ENCODE peak calls at places on chromosomes 6 and 20, in six cellular contexts. D, B, K, C, Q and A are unnamed samples.
A peak's percentile ranks its signal among the peaks of the same experiment; 100 is the strongest.

GRCh38 chr20:58850693-58851174 is at the start of gene GNAS-AS1:
- DNase-seq in D (peak; percentile 83), B (peak; percentile 81), K (no peak), C (peak; percentile 67), Q (peak; percentile 53), A (peak; percentile 40)

GRCh38 chr6:139637766-139638165 is 263.3 kb upstream of the CITED2 start:
- DNase-seq in D (no peak), B (no peak), K (no peak), C (no peak), Q (no peak), A (no peak)

GRCh38 chr6:122789862-122790739 is 1.0 kb downstream of the SMPDL3A start:
- DNase-seq in D (peak; percentile 26), B (no peak), K (peak; percentile 6), C (no peak), Q (peak; percentile 11), A (peak; percentile 38)

GRCh38 chr6:14217728-14218637 is 100.4 kb downstream of the CD83 start:
- DNase-seq in D (no peak), B (no peak), K (no peak), C (no peak), Q (no peak), A (no peak)

GRCh38 chr20:5061209-5061608 is 58.5 kb downstream of the PCNA start:
- DNase-seq in D (no peak), B (no peak), K (peak; percentile 26), C (no peak), Q (no peak), A (no peak)

GRCh38 chr6:46862381-46862780 is 59.4 kb downstream of the ADGRF5 start:
- DNase-seq in D (no peak), B (no peak), K (no peak), C (no peak), Q (no peak), A (no peak)

GRCh38 chr6:138044458-138044857 is 62.8 kb downstream of the PERP start:
- DNase-seq in D (no peak), B (no peak), K (no peak), C (no peak), Q (no peak), A (no peak)

GRCh38 chr6:12163149-12163548 is 127.0 kb upstream of the EDN1 start:
- DNase-seq in D (no peak), B (no peak), K (no peak), C (no peak), Q (no peak), A (no peak)

GRCh38 chr6:112502348-112503130 is 155.4 kb downstream of the RFPL4B start:
- DNase-seq in D (no peak), B (peak; percentile 17), K (peak; percentile 34), C (no peak), Q (no peak), A (no peak)

GRCh38 chr6:46184114-46184513 is 13.3 kb upstream of the ENPP5 start:
- DNase-seq in D (peak; percentile 46), B (no peak), K (peak; percentile 84), C (peak; percentile 76), Q (peak; percentile 39), A (peak; percentile 49)

GRCh38 chr20:50876816-50877215 is 54.4 kb downstream of the ADNP start:
- DNase-seq in D (no peak), B (no peak), K (no peak), C (no peak), Q (no peak), A (no peak)

GRCh38 chr6:143064996-143065683 is 4.5 kb downstream of the AIG1 start:
- DNase-seq in D (no peak), B (no peak), K (no peak), C (no peak), Q (no peak), A (no peak)

GRCh38 chr6:36600564-36601146 is 6.5 kb downstream of the SRSF3 start:
- DNase-seq in D (no peak), B (no peak), K (no peak), C (no peak), Q (no peak), A (no peak)

GRCh38 chr6:34514593-34515472 is 41.3 kb downstream of the SPDEF start:
- DNase-seq in D (peak; percentile 48), B (no peak), K (no peak), C (peak; percentile 44), Q (peak; percentile 9), A (no peak)

GRCh38 chr20:8855315-8855714 is 213.6 kb upstream of the PLCB4 start:
- DNase-seq in D (peak; percentile 13), B (no peak), K (no peak), C (no peak), Q (no peak), A (no peak)

GRCh38 chr6:141174932-141175331 is 957.8 kb upstream of the GJE1 start:
- DNase-seq in D (no peak), B (no peak), K (no peak), C (no peak), Q (no peak), A (no peak)

GRCh38 chr6:4371207-4371921 is 236.0 kb upstream of the ECI2 start:
- DNase-seq in D (no peak), B (no peak), K (peak; percentile 18), C (no peak), Q (no peak), A (peak; percentile 94)

GRCh38 chr6:2999005-2999620 is 581 bp upstream of the NQO2 start:
- DNase-seq in D (peak; percentile 79), B (no peak), K (no peak), C (no peak), Q (no peak), A (peak; percentile 95)

GRCh38 chr6:64973142-64973541 is 733.9 kb downstream of the EYS start:
- DNase-seq in D (no peak), B (no peak), K (no peak), C (no peak), Q (no peak), A (no peak)

GRCh38 chr6:120262354-120262753 is 912.8 kb upstream of the MAN1A1 start:
- DNase-seq in D (no peak), B (no peak), K (no peak), C (no peak), Q (no peak), A (no peak)

GRCh38 chr6:157556671-157557430 is 175.9 kb downstream of the ZDHHC14 start:
- DNase-seq in D (peak; percentile 76), B (no peak), K (no peak), C (no peak), Q (no peak), A (no peak)